ENCODE peak calls at places on chromosomes 11 and 22, in five cellular contexts. L is heart left ventricle, M is osteoblast, I is colonic mucosa, V is A549. C is an unnamed sample.

GRCh38 chr11:93784152-93784934 is at the start of gene MED17:
- DNase-seq in M (peak; percentile 98), L (peak; percentile 94), I (peak; percentile 96), V (peak; percentile 90), C (peak; percentile 97)

GRCh38 chr11:69670158-69670845 is 4.9 kb downstream of the LTO1 start:
- DNase-seq in V (peak; percentile 90), M (peak; percentile 99), I (peak; percentile 79), L (peak; percentile 88), C (peak; percentile 93)

GRCh38 chr11:123880912-123881311 is 4.6 kb downstream of the TMEM225 start:
- DNase-seq in L (no peak), M (no peak), V (no peak), I (no peak), C (no peak)

GRCh38 chr11:60208146-60208895 is 25.4 kb upstream of the MS4A6A start:
- DNase-seq in L (no peak), I (no peak), V (no peak), M (no peak), C (no peak)

GRCh38 chr11:100550910-100551309 is 136.2 kb upstream of the ARHGAP42 start:
- DNase-seq in I (no peak), M (no peak), L (no peak), V (no peak), C (no peak)

GRCh38 chr11:35082322-35083180 is 56.4 kb upstream of the CD44 start:
- DNase-seq in I (peak; percentile 59), L (peak; percentile 41), M (peak; percentile 90), V (peak; percentile 95), C (peak; percentile 82)

GRCh38 chr11:126496576-126497403 is 141.3 kb downstream of the ST3GAL4 start:
- DNase-seq in L (no peak), I (no peak), V (no peak), M (peak; percentile 36), C (no peak)

GRCh38 chr11:17414317-17414737 is 25.9 kb upstream of the KCNJ11 start:
- DNase-seq in L (no peak), I (peak; percentile 45), V (no peak), M (peak; percentile 60), C (no peak)

GRCh38 chr22:36384766-36385400 is 2.9 kb downstream of the MYH9 start:
- DNase-seq in V (no peak), L (no peak), I (no peak), M (peak; percentile 87), C (no peak)

GRCh38 chr11:66530927-66531722 is 14.7 kb downstream of the ZDHHC24 start:
- DNase-seq in L (no peak), I (no peak), M (peak; percentile 30), V (no peak), C (no peak)

GRCh38 chr11:43486141-43486540 is 127.4 kb downstream of the TTC17 start:
- DNase-seq in L (no peak), I (no peak), V (no peak), M (no peak), C (no peak)

GRCh38 chr22:48054596-48054995 is 1292.1 kb downstream of the TBC1D22A start:
- DNase-seq in I (no peak), M (no peak), L (no peak), V (no peak), C (no peak)

GRCh38 chr11:127063191-127063590 is 62.6 kb upstream of the KIRREL3 start:
- DNase-seq in I (no peak), V (no peak), M (no peak), L (no peak), C (no peak)

GRCh38 chr22:19974233-19974861 is 32.7 kb upstream of the TXNRD2 start:
- DNase-seq in V (peak; percentile 57), I (peak; percentile 70), L (no peak), M (peak; percentile 97), C (no peak)

GRCh38 chr22:47859891-47860290 is 1097.4 kb downstream of the TBC1D22A start:
- DNase-seq in V (no peak), I (no peak), L (no peak), M (no peak), C (no peak)

GRCh38 chr22:19325296-19325950 is 33.9 kb upstream of the CLTCL1 start:
- DNase-seq in L (no peak), I (no peak), V (no peak), M (no peak), C (no peak)

GRCh38 chr22:32951081-32951806 is 106.9 kb downstream of the SYN3 start:
- DNase-seq in L (no peak), I (no peak), V (no peak), M (no peak), C (no peak)
- H3K27ac ChIP-seq in L (no peak overlapping the region), I (no peak overlapping the region), V (no peak overlapping the region), M (no peak overlapping the region), C (no peak overlapping the region)

DNA sequence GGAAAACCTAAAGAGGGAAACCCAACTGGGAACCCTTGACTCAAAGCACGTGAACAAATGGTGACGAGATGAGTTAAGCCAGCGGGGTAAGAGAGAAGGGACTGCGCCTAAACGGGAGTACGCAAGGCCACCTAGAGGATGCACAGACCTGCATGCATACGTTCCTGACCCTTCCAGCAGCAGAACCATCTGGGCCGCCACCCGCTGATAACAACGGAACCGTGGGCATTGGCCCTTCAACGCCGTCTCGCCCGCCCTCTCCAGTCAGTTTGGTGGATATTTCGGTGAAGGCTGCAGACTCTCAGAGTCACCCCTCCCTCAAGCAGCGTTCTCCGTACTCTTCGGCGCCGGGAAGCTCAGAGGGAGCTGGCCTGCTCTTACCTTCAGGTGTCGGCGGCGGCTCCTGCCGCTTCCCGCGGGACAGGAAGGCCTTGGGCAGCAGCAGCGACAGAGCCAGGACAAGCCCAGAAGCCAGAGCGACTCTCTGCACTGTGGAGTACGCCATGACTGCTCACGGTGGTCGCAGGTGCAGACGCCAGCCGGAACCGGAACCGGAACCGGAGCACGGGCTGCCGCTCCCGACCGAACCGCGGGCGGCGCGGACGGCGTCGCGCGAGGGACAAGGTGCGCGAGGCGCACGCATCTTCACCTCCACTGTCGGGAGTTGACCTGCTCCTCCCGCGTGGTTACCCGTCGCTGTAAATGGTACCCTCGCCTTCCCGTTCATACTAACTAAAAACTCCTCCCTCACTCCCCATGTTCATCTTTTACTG is at the start of gene RIC3:
- DNase-seq in I (no peak), L (peak; percentile 32), M (no peak), V (no peak), C (peak; percentile 82)
- TF ChIP-seq CTCF in I (no peak), L (no peak), M (no peak), V (no peak), C (no peak)

DNA sequence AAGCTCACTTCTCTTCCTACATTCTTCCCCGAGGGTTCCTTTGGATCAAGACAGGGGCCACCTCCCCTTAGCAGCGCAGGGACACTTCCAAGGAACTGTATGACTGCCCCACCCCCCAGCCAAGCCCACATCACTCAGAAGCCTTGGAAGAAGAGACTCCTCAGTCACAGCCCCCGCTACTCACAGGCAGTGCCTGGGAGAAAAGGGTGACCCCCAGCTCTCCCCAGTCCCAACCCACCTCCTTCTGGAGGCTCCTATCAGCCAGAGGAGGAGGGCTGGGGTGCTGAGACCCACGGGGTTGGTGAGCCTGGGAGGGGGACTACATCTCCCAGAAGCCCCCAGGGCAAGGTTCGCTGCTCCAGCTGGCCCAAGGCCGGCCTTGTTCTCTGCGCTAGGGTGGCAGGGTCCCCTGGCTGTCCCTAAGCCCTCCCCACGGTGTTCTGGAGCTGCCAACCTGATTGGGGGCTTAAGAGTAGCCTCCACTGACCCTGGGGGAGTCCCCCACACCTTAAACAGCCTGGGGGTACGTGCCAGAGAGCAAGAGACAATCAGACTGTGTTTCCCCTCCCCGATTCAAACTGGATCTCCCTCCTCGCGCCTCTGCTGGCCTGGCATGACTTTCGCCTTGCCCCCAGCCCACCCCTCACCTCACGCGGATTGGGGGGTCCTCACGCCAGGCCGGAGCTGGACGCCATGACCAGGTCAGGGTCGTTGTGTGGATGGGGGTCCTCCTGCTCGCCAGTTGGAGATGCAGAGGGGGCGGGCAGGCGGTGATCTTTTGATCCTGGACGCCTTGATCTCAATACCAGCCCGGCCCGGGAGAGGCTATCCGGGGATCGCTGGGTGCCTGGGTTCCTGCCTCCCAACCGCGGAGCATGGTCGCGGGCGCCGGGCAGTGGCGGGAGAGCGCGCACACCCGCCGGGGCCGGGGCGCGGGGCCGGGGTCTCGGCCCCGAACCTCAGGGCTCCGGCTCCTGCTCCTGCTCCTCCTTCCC is 838 bp downstream of the BCL9L start:
- DNase-seq in L (peak; percentile 66), I (peak; percentile 78), V (no peak), M (peak; percentile 97), C (peak; percentile 83)
- H3K4me1 ChIP-seq in L (peaks cover 50% of the 10 kb centered on the region), I (peaks cover 41% of the 10 kb centered on the region), V (peaks cover 23% of the 10 kb centered on the region), M (peaks cover 59% of the 10 kb centered on the region), C (peaks cover 34% of the 10 kb centered on the region)

DNA sequence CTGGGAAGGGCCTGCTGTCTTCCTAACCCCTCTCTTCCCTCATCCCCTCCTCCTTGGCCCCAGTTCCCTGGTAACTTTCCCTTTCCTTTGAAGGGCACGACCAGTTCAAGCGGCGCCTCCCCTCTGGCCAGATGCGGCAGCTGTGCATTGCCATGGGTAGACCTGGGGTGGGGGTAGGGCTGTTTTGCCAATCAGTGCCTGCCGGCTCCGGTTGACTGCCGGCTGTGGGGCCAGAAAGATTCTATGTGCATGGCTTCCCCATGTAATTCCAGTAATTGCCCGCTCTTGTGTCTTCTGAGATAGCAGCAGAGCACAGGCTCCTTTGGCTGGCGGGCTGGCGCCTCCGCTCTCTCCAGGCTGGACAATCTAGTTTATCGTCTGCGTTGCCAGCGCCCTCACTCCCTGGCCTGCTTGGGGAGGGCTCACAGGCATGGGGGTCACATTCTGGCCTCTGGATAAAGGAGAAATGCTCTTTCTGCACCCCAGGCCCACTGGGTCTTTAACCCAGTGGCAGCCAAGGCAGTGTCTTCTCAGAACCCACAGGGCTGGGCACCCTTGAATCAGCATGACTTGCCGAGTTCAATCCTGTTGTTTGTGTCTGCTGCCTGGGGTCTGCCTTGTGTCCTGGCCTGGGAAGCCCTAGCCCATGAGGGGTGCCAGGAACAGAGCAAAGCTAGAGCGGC is 9.4 kb downstream of the SIDT2 start:
- DNase-seq in L (no peak), I (peak; percentile 21), M (peak; percentile 57), V (no peak), C (peak; percentile 68)
- H3K27ac ChIP-seq in L (no peak overlapping the region), I (no peak overlapping the region), M (no peak overlapping the region), V (no peak overlapping the region), C (no peak overlapping the region)

GRCh38 chr11:130420478-130421198 is 7.8 kb downstream of the ADAMTS8 start:
- DNase-seq in L (no peak), M (no peak), I (no peak), V (no peak), C (no peak)
- TF ChIP-seq CTCF in L (no peak), M (no peak), I (no peak), V (no peak), C (no peak)

GRCh38 chr22:43922123-43922522 is 1.5 kb upstream of the PNPLA3 start:
- DNase-seq in M (peak; percentile 11), V (no peak), I (no peak), L (no peak), C (no peak)
- H3K4me1 ChIP-seq in M (peaks cover 35% of the 10 kb centered on the region), V (peaks cover 13% of the 10 kb centered on the region), I (peaks cover 7% of the 10 kb centered on the region), L (peaks cover 7% of the 10 kb centered on the region), C (peaks cover 6% of the 10 kb centered on the region)

DNA sequence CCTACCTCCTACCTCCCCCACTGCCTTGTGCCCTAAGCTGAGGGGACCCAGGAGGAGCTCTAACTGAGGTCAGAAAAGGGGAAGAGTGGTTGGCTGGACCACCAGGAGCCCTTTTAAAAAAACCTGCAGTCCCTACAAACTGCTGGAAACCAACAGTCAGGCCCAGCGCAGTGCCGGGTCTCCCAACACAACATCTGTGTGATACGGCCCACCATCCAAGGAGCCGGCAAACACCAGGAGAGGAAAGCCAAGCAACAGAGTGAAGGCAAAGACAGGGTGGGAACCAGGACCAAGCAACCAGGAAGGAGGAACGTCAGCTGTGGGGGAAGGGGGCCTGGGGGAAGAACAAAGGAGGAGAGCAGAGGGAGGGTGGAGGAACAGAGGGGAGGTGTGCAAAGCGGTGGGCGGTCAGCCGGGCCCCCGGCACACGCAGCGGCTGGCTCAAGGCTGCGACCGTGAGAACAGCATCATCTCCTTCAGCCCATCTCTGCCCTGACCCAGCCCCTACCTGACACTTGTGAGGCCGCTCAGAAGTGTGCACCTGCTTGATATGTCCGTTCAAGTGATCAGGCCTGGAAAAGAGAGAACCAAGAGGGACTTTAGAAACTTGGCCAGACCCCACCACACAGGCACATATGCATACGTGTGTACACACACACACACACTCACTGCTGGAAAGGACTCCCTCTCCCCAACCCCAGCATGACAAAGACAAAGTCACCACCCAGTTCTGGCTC is 3.6 kb downstream of the PATZ1 start:
- DNase-seq in M (peak; percentile 75), V (no peak), L (no peak), I (peak; percentile 25), C (no peak)
- H3K27ac ChIP-seq in M (no peak overlapping the region), V (no peak overlapping the region), L (no peak overlapping the region), I (no peak overlapping the region), C (peak overlapping the region; percentile 45)

C was measured in kidney.